ENCODE peak calls at places on chromosomes 5 and 9, in ten cellular contexts. E is HEK293T; W is activated CD8-positive, alpha-beta memory T cell treated with anti-CD3 and anti-CD28 coated beads for 24 hours; U is fibroblast of the conjunctiva; V is HTR-8/SVneo; T is stimulated activated CD4-positive, alpha-beta T cell treated with anti-CD3 and anti-CD28 coated beads, Interleukin-4, amount 100 ng/mL, for 4 hours; Q is cardiac muscle cell; Z is posterior vena cava; K is HCT116; I is activated CD4-positive, CD25-positive, alpha-beta regulatory T cell treated with anti-CD3 and anti-CD28 coated beads, Interleukin-2, amount 50 U/mL, for 72 hours. D is an unnamed sample.
A peak's percentile ranks its signal among the peaks of the same experiment; 100 is the strongest.

GRCh38 chr5:7904170-7904569 is 35.2 kb downstream of the MTRR start:
- DNase-seq in E (no peak), W (no peak), U (no peak), V (peak; percentile 70), T (no peak), Q (peak; percentile 62), Z (no peak), K (no peak), I (no peak), D (no peak)

GRCh38 chr9:136059321-136059791 is 35.7 kb downstream of the NACC2 start:
- DNase-seq in E (no peak), W (peak; percentile 53), U (no peak), V (no peak), T (no peak), Q (no peak), Z (no peak), K (no peak), I (no peak), D (peak; percentile 41)

GRCh38 chr5:85921590-85921989 is 696.2 kb upstream of the COX7C start:
- DNase-seq in E (no peak), W (no peak), U (no peak), V (no peak), T (no peak), Q (no peak), Z (no peak), K (no peak), I (no peak), D (no peak)

GRCh38 chr9:128245293-128246151 is 30.3 kb downstream of the GOLGA2 start:
- DNase-seq in E (no peak), W (no peak), U (peak; percentile 57), V (peak; percentile 26), T (no peak), Q (peak; percentile 79), Z (peak; percentile 90), K (no peak), I (no peak), D (no peak)

GRCh38 chr5:78367318-78367991 is 7.0 kb downstream of the SCAMP1 start:
- DNase-seq in E (no peak), W (no peak), U (no peak), V (no peak), T (no peak), Q (no peak), Z (no peak), K (no peak), I (no peak), D (no peak)

GRCh38 chr5:181192337-181193046 is 12.5 kb downstream of the TRIM7 start:
- DNase-seq in E (no peak), W (no peak), U (no peak), V (no peak), T (no peak), Q (no peak), Z (no peak), K (no peak), I (no peak), D (peak; percentile 34)

GRCh38 chr5:79512692-79513518 is 1.0 kb downstream of the HOMER1 start:
- DNase-seq in E (peak; percentile 23), W (peak; percentile 61), U (no peak), V (peak; percentile 23), T (no peak), Q (peak; percentile 34), Z (no peak), K (no peak), I (no peak), D (no peak)

GRCh38 chr5:180563994-180564393 is 27.3 kb downstream of the SCGB3A1 start:
- DNase-seq in E (no peak), W (no peak), U (no peak), V (no peak), T (no peak), Q (no peak), Z (no peak), K (no peak), I (no peak), D (no peak)

GRCh38 chr5:150540615-150541396 is 32.9 kb downstream of the NDST1 start:
- DNase-seq in E (no peak), W (no peak), U (peak; percentile 77), V (no peak), T (no peak), Q (peak; percentile 97), Z (no peak), K (no peak), I (no peak), D (no peak)

GRCh38 chr9:98375138-98375726 is 119.8 kb upstream of the TBC1D2 start:
- DNase-seq in E (no peak), W (no peak), U (no peak), V (no peak), T (no peak), Q (peak; percentile 55), Z (no peak), K (no peak), I (no peak), D (no peak)

GRCh38 chr9:107491081-107492053 is 1.8 kb upstream of the KLF4 start:
- DNase-seq in E (no peak), W (no peak), U (no peak), V (no peak), T (no peak), Q (peak; percentile 27), Z (no peak), K (no peak), I (no peak), D (peak; percentile 66)

GRCh38 chr5:82620957-82621600 is 342.9 kb upstream of the RPS23 start:
- DNase-seq in E (no peak), W (no peak), U (no peak), V (no peak), T (no peak), Q (no peak), Z (no peak), K (no peak), I (no peak), D (no peak)

GRCh38 chr5:141356950-141357349 is 2.1 kb downstream of the PCDHGA4 start:
- DNase-seq in E (no peak), W (no peak), U (no peak), V (no peak), T (no peak), Q (no peak), Z (no peak), K (no peak), I (no peak), D (no peak)

GRCh38 chr5:109921735-109922395 is 232.1 kb downstream of the MAN2A1 start:
- DNase-seq in E (no peak), W (peak; percentile 67), U (no peak), V (no peak), T (peak; percentile 25), Q (no peak), Z (no peak), K (no peak), I (no peak), D (no peak)

GRCh38 chr5:67548520-67549262 is 352.1 kb upstream of the CD180 start:
- DNase-seq in E (no peak), W (no peak), U (no peak), V (no peak), T (no peak), Q (no peak), Z (no peak), K (no peak), I (no peak), D (no peak)

GRCh38 chr5:31007672-31008071 is 185.8 kb upstream of the CDH6 start:
- DNase-seq in E (no peak), W (no peak), U (no peak), V (no peak), T (no peak), Q (no peak), Z (no peak), K (no peak), I (no peak), D (no peak)

GRCh38 chr9:133347515-133347984 is 381 bp downstream of the MED22 start:
- DNase-seq in E (peak; percentile 55), W (no peak), U (no peak), V (no peak), T (no peak), Q (no peak), Z (no peak), K (no peak), I (peak; percentile 59), D (no peak)

GRCh38 chr5:76371955-76372319 is 31.1 kb upstream of the IQGAP2 start:
- DNase-seq in E (no peak), W (no peak), U (no peak), V (no peak), T (no peak), Q (no peak), Z (peak; percentile 46), K (no peak), I (no peak), D (no peak)

GRCh38 chr5:143738415-143739401 is 73.3 kb upstream of the HMHB1 start:
- DNase-seq in E (no peak), W (no peak), U (no peak), V (no peak), T (no peak), Q (no peak), Z (no peak), K (no peak), I (no peak), D (no peak)

GRCh38 chr9:10274983-10275382 is 337.8 kb downstream of the PTPRD start:
- DNase-seq in E (no peak), W (no peak), U (no peak), V (no peak), T (no peak), Q (no peak), Z (no peak), K (no peak), I (no peak), D (no peak)

GRCh38 chr5:132411382-132411925 is 41.9 kb downstream of the SLC22A5 start:
- DNase-seq in E (no peak), W (no peak), U (no peak), V (no peak), T (peak; percentile 53), Q (no peak), Z (no peak), K (no peak), I (peak; percentile 51), D (no peak)

GRCh38 chr9:82920154-82920553 is 142.8 kb downstream of the RASEF start:
- DNase-seq in E (no peak), W (no peak), U (no peak), V (no peak), T (no peak), Q (no peak), Z (no peak), K (no peak), I (no peak), D (no peak)

GRCh38 chr5:129460951-129461815 is 1.1 kb downstream of the ADAMTS19 start:
- DNase-seq in E (peak; percentile 77), W (no peak), U (no peak), V (no peak), T (no peak), Q (peak; percentile 36), Z (no peak), K (no peak), I (no peak), D (no peak)

GRCh38 chr5:10671041-10672008 is 89.7 kb downstream of the DAP start:
- DNase-seq in E (no peak), W (no peak), U (no peak), V (no peak), T (no peak), Q (peak; percentile 64), Z (no peak), K (no peak), I (no peak), D (no peak)

GRCh38 chr5:157225463-157226422 is 40.2 kb upstream of the CYFIP2 start:
- DNase-seq in E (no peak), W (no peak), U (no peak), V (no peak), T (no peak), Q (no peak), Z (no peak), K (no peak), I (no peak), D (no peak)

GRCh38 chr5:166991586-166991985 is 1299.9 kb upstream of the WWC1 start:
- DNase-seq in E (no peak), W (no peak), U (no peak), V (no peak), T (no peak), Q (no peak), Z (no peak), K (no peak), I (no peak), D (no peak)

GRCh38 chr9:118271936-118272335 is 567.7 kb downstream of the TLR4 start:
- DNase-seq in E (no peak), W (no peak), U (no peak), V (no peak), T (no peak), Q (no peak), Z (no peak), K (no peak), I (no peak), D (no peak)

GRCh38 chr9:129632460-129632859 is 6.5 kb downstream of the NTMT1 start:
- DNase-seq in E (no peak), W (no peak), U (no peak), V (no peak), T (no peak), Q (no peak), Z (no peak), K (no peak), I (no peak), D (no peak)

D was measured in CD14-positive monocyte.